ENCODE peak calls at places on chromosome 20, in eight cellular contexts. R is T-cell, A is GM23248, T is progenitor cell of endocrine pancreas, W is GM12891, E is astrocyte of the hippocampus, V is NCI-H774, P is ascending aorta. H is an unnamed sample.
A peak's percentile ranks its signal among the peaks of the same experiment; 100 is the strongest.

GRCh38 chr20:36645998-36646397 is at the start of gene SLA2:
- DNase-seq in W (peak; percentile 46), E (no peak), A (no peak), R (peak; percentile 57), V (no peak), P (no peak), T (no peak), H (peak; percentile 36)

GRCh38 chr20:59561228-59561605 is 43.1 kb upstream of the PHACTR3 start:
- DNase-seq in P (no peak), T (no peak), R (no peak), V (no peak), A (no peak), E (no peak), W (no peak), H (no peak)

GRCh38 chr20:17320456-17320855 is 93.6 kb downstream of the PCSK2 start:
- DNase-seq in R (no peak), T (no peak), V (no peak), W (no peak), P (no peak), E (no peak), A (peak; percentile 9), H (no peak)

GRCh38 chr20:45294659-45295058 is 12.0 kb upstream of the RBPJL start:
- DNase-seq in T (no peak), W (no peak), A (no peak), V (no peak), E (no peak), R (no peak), P (no peak), H (no peak)

GRCh38 chr20:36094497-36094896 is 60.0 kb upstream of the EPB41L1 start:
- DNase-seq in A (no peak), T (no peak), V (no peak), R (no peak), E (peak; percentile 38), P (no peak), W (no peak), H (no peak)

GRCh38 chr20:59576216-59576953 is 28.0 kb upstream of the PHACTR3 start:
- DNase-seq in P (no peak), W (no peak), A (no peak), V (no peak), E (no peak), T (no peak), R (no peak), H (no peak)

GRCh38 chr20:5608448-5609161 is 141.6 kb upstream of the SHLD1 start:
- DNase-seq in V (no peak), W (no peak), R (no peak), E (peak; percentile 49), T (no peak), A (peak; percentile 73), P (no peak), H (no peak)

GRCh38 chr20:25418779-25419178 is 11.3 kb downstream of the GINS1 start:
- DNase-seq in W (no peak), T (no peak), V (no peak), E (no peak), A (peak; percentile 48), R (no peak), P (no peak), H (no peak)

GRCh38 chr20:56004611-56005388 is 519 bp downstream of the CBLN4 start:
- DNase-seq in T (no peak), R (no peak), A (no peak), V (no peak), P (no peak), W (no peak), E (peak; percentile 5), H (no peak)

GRCh38 chr20:19254956-19255355 is 42.5 kb downstream of the SLC24A3 start:
- DNase-seq in A (no peak), P (no peak), W (no peak), T (no peak), V (no peak), E (no peak), R (no peak), H (no peak)

GRCh38 chr20:23548408-23548807 is 19.9 kb downstream of the CST9L start:
- DNase-seq in W (no peak), V (no peak), A (no peak), T (no peak), R (no peak), E (no peak), P (no peak), H (no peak)

GRCh38 chr20:31815408-31816188 is 3.6 kb upstream of the MYLK2 start:
- DNase-seq in V (no peak), P (no peak), R (no peak), W (no peak), A (peak; percentile 47), E (no peak), T (no peak), H (no peak)

GRCh38 chr20:3000852-3001523 is 42.4 kb upstream of the GNRH2 start:
- DNase-seq in R (no peak), T (no peak), E (peak; percentile 78), P (no peak), A (peak; percentile 67), V (peak; percentile 2), W (no peak), H (peak; percentile 27)

GRCh38 chr20:830011-830521 is 3.4 kb upstream of the FAM110A start:
- DNase-seq in A (peak; percentile 86), E (no peak), T (no peak), R (no peak), W (no peak), P (no peak), V (no peak), H (no peak)

GRCh38 chr20:3712279-3712873 is at the start of gene SIGLEC1:
- DNase-seq in T (no peak), R (no peak), E (no peak), P (peak; percentile 46), A (no peak), W (no peak), V (no peak), H (peak; percentile 31)

GRCh38 chr20:33933469-33933909 is 60.2 kb upstream of the RALY start:
- DNase-seq in W (peak; percentile 41), P (peak; percentile 26), V (peak; percentile 9), T (no peak), A (peak; percentile 89), R (peak; percentile 17), E (no peak), H (no peak)

GRCh38 chr20:17967595-17968365 is 814 bp downstream of the SNX5 start:
- DNase-seq in P (peak; percentile 16), W (no peak), T (no peak), A (peak; percentile 73), E (peak; percentile 31), R (no peak), V (no peak), H (no peak)

GRCh38 chr20:878511-879307 is 37.4 kb downstream of the ANGPT4 start:
- DNase-seq in V (no peak), A (peak; percentile 47), E (peak; percentile 67), P (no peak), T (peak; percentile 68), R (no peak), W (peak; percentile 39), H (no peak)

GRCh38 chr20:20009784-20010253 is 7.3 kb upstream of the NAA20 start:
- DNase-seq in E (no peak), R (no peak), T (no peak), W (no peak), P (no peak), V (no peak), A (peak; percentile 26), H (no peak)

GRCh38 chr20:4247898-4248858 is 232.8 kb upstream of the RNF24 start:
- DNase-seq in E (no peak), P (no peak), V (no peak), T (no peak), A (no peak), R (no peak), W (no peak), H (no peak)

GRCh38 chr20:5091902-5092301 is 27.9 kb downstream of the PCNA start:
- DNase-seq in A (no peak), R (no peak), V (no peak), P (no peak), T (no peak), E (no peak), W (no peak), H (no peak)

GRCh38 chr20:15320941-15321340 is 983.5 kb upstream of the FLRT3 start:
- DNase-seq in V (no peak), P (no peak), E (peak; percentile 19), T (no peak), A (peak; percentile 27), W (no peak), R (no peak), H (no peak)

GRCh38 chr20:11457476-11457875 is 460.2 kb upstream of the BTBD3 start:
- DNase-seq in V (no peak), E (peak; percentile 84), A (peak; percentile 9), P (no peak), R (no peak), W (no peak), T (no peak), H (no peak)

GRCh38 chr20:59938696-59939051 is 1.4 kb downstream of the PPP1R3D start:
- DNase-seq in E (peak; percentile 14), R (no peak), A (peak; percentile 82), V (no peak), W (no peak), P (no peak), T (no peak), H (no peak)

GRCh38 chr20:31863296-31864085 is 6.8 kb downstream of the DUSP15 start:
- DNase-seq in V (no peak), P (no peak), T (no peak), A (no peak), E (no peak), R (no peak), W (no peak), H (no peak)